ENCODE peak calls at places on chromosome 2, in ten cellular contexts. M is GM12865, B is Peyer's patch, Z is tibial artery, N is dorsolateral prefrontal cortex, J is left ventricle myocardium inferior, L is HepG2, Y is bronchial epithelial cell, T is fibroblast of lung, C is body of pancreas. G is an unnamed sample.
A peak's percentile ranks its signal among the peaks of the same experiment; 100 is the strongest.

GRCh38 chr2:11889854-11890253 is 143.4 kb downstream of the LPIN1 start:
- DNase-seq in N (no peak), B (no peak), M (no peak), J (no peak), Z (no peak), T (no peak), C (no peak), Y (no peak), L (no peak), G (no peak)

GRCh38 chr2:184756161-184756560 is 157.8 kb downstream of the ZNF804A start:
- DNase-seq in N (no peak), L (no peak), T (no peak), C (no peak), Z (no peak), B (no peak), M (no peak), Y (no peak), J (no peak), G (no peak)

GRCh38 chr2:176079285-176079830 is 4.4 kb downstream of the EVX2 start:
- DNase-seq in N (no peak), C (no peak), L (no peak), T (no peak), Z (no peak), J (no peak), M (no peak), Y (no peak), B (no peak), G (no peak)

GRCh38 chr2:230902180-230902899 is 22.7 kb downstream of the GPR55 start:
- DNase-seq in Y (peak; percentile 39), M (peak; percentile 91), T (peak; percentile 80), Z (no peak), B (peak; percentile 45), L (peak; percentile 56), N (peak; percentile 54), C (no peak), J (peak; percentile 25), G (peak; percentile 55)

GRCh38 chr2:43136862-43137261 is 89.5 kb downstream of the ZFP36L2 start:
- DNase-seq in Y (no peak), M (peak; percentile 47), Z (no peak), N (peak; percentile 15), B (peak; percentile 87), J (no peak), L (no peak), T (no peak), C (no peak), G (no peak)

GRCh38 chr2:222709191-222709891 is 37.9 kb downstream of the MOGAT1 start:
- DNase-seq in B (peak; percentile 22), T (peak; percentile 99), Y (peak; percentile 78), C (peak; percentile 24), N (peak; percentile 75), J (peak; percentile 63), L (peak; percentile 99), Z (peak; percentile 76), M (peak; percentile 35), G (peak; percentile 94)

GRCh38 chr2:100031604-100032003 is 110.8 kb downstream of the AFF3 start:
- DNase-seq in M (no peak), Y (no peak), J (no peak), B (no peak), T (no peak), C (no peak), L (no peak), N (no peak), Z (no peak), G (no peak)

GRCh38 chr2:15937882-15938802 is 2.2 kb upstream of the MYCN start:
- DNase-seq in L (no peak), N (no peak), Y (no peak), M (no peak), C (no peak), B (no peak), T (no peak), Z (no peak), J (no peak), G (no peak)

GRCh38 chr2:197181491-197181890 is 129.1 kb downstream of the ANKRD44 start:
- DNase-seq in C (no peak), L (no peak), T (peak; percentile 13), Z (no peak), M (no peak), B (no peak), N (no peak), J (no peak), Y (no peak), G (no peak)

DNA sequence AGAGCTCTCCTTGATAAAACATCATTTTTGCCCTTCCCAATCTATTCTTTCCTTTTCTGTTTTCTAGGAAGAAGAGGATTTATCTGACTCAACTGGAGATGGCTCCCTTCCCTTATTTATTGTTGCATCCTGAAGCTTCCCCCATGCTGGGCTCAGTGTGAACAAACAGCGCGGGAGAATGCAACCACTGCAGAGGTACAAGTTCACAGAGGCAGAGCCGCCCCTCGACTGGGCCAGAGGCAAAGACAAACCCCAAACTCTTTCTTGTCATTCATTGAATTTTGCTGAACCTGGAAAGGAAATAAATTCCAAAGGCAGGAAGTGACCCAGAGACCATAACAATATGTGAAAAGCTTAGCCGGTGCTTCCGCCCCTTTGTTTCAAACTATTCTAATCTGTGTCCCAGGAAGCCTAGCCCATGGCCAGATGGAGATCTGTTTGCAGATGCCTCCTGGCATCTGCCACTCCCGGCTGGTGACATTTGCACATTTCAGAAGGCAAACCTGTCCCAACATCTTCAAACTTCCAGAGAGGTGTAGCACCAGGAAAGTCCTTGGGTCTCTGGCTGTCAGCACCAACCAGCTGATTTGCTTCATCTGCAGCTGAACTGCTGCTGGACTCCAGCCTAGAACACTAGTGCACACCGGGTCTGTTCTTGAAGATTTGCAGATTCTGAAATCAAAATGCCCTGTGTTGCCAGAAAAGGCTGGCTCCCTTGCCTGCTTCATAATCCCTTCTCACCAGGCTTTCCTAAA is 79.4 kb upstream of the MAP4K3 start:
- DNase-seq in Y (no peak), J (peak; percentile 55), M (no peak), N (peak; percentile 62), Z (no peak), B (no peak), T (peak; percentile 81), L (peak; percentile 85), C (peak; percentile 78), G (no peak)
- TF ChIP-seq CTCF in Y (no peak), J (peak; percentile 28), M (no peak), N (no peak), Z (no peak), B (no peak), T (no peak), L (peak; percentile 58), C (no peak), G (no peak)

GRCh38 chr2:218010838-218011616 is 8.2 kb upstream of the TNS1 start:
- DNase-seq in T (no peak), C (no peak), Z (no peak), B (no peak), L (no peak), M (no peak), J (no peak), N (no peak), Y (no peak), G (no peak)
- H3K4me3 ChIP-seq in T (peak overlapping the region; percentile 10), C (no peak overlapping the region), Z (peak overlapping the region; percentile 69), B (peak overlapping the region; percentile 45), L (no peak overlapping the region), M (no peak overlapping the region), J (peak overlapping the region; percentile 69), N (peak overlapping the region; percentile 67), Y (peak overlapping the region; percentile 53), G (peak overlapping the region; percentile 3)

GRCh38 chr2:47300609-47301276 is 102.2 kb upstream of the MSH2 start:
- DNase-seq in Y (no peak), B (peak; percentile 56), J (no peak), L (no peak), M (peak; percentile 64), Z (peak; percentile 27), N (no peak), T (no peak), C (no peak), G (no peak)

GRCh38 chr2:47297767-47298401 is 105.1 kb upstream of the MSH2 start:
- DNase-seq in L (no peak), M (no peak), J (no peak), C (no peak), Z (no peak), N (no peak), T (no peak), B (no peak), Y (peak; percentile 44), G (no peak)

GRCh38 chr2:47298739-47299138 is 104.2 kb upstream of the MSH2 start:
- DNase-seq in J (no peak), T (no peak), M (no peak), Z (no peak), L (no peak), B (no peak), Y (no peak), N (no peak), C (no peak), G (no peak)

GRCh38 chr2:47300081-47300480 is 102.9 kb upstream of the MSH2 start:
- DNase-seq in L (no peak), N (no peak), C (no peak), J (no peak), Y (no peak), Z (no peak), B (no peak), T (peak; percentile 50), M (no peak), G (no peak)

DNA sequence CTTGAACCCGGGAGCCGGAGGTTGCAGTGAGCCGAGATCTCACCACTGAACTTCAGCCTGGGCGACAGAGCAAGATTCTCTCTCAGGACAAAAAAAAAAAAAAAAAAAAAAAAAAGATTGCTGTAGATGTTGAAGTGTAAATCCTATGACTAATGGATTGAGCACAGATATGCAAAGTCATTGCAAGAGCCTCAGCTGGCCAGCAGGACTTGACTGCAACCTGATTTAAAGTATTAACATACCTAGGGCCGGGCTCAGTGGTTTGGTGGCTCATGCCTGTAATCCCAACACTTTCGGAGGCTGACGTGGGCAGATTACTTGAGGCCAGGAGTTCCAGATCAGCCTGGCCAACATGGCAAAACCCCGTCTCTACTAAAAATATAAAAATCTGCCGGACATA is 103.4 kb upstream of the MSH2 start:
- DNase-seq in L (no peak), N (no peak), M (no peak), Y (peak; percentile 72), B (no peak), T (peak; percentile 66), J (no peak), C (no peak), Z (no peak), G (no peak)
- TF ChIP-seq CTCF in L (no peak), N (no peak), M (no peak), Y (no peak), B (no peak), T (no peak), J (no peak), C (no peak), Z (no peak), G (no peak)

GRCh38 chr2:20247084-20247483 is 22.2 kb upstream of the SDC1 start:
- DNase-seq in N (no peak), Z (no peak), J (no peak), Y (no peak), L (no peak), T (no peak), B (no peak), C (no peak), M (no peak), G (no peak)

GRCh38 chr2:20242727-20243377 is 17.9 kb upstream of the SDC1 start:
- DNase-seq in B (no peak), C (no peak), Y (no peak), N (no peak), M (no peak), J (no peak), T (no peak), L (peak; percentile 54), Z (no peak), G (no peak)

GRCh38 chr2:20236496-20236895 is 11.6 kb upstream of the SDC1 start:
- DNase-seq in T (no peak), J (no peak), M (no peak), L (no peak), B (no peak), Y (peak; percentile 97), N (no peak), Z (no peak), C (no peak), G (no peak)

GRCh38 chr2:20241973-20242726 is 17.2 kb upstream of the SDC1 start:
- DNase-seq in N (no peak), Y (no peak), C (no peak), L (no peak), M (no peak), T (no peak), J (no peak), Z (no peak), B (no peak), G (no peak)
- H3K4me3 ChIP-seq in N (no peak overlapping the region), Y (no peak overlapping the region), C (no peak overlapping the region), L (peak overlapping the region; percentile 11), M (no peak overlapping the region), T (no peak overlapping the region), J (no peak overlapping the region), Z (no peak overlapping the region), B (no peak overlapping the region), G (no peak overlapping the region)

G was measured in astrocyte of the cerebellum.